ENCODE peak calls at places on chromosomes 11 and 22, in nine cellular contexts. S, G, F, Q, M, I, T, Y and A are unnamed samples.

GRCh38 chr11:123187670-123188507 is 7.2 kb downstream of the CLMP start:
- DNase-seq in Y (no peak), I (no peak), M (no peak), F (no peak), Q (no peak), S (no peak), T (peak), G (no peak), A (no peak)

GRCh38 chr11:61532136-61533038 is 23.8 kb downstream of the LRRC10B start:
- DNase-seq in F (no peak), Y (no peak), M (no peak), I (peak), Q (no peak), G (no peak), T (no peak), S (peak), A (peak)

GRCh38 chr22:28952857-28953256 is 69.5 kb downstream of the ZNRF3 start:
- DNase-seq in I (no peak), Q (no peak), F (peak), S (no peak), G (no peak), M (peak), Y (peak), T (no peak), A (no peak)

GRCh38 chr11:24348908-24349307 is 147.9 kb upstream of the LUZP2 start:
- DNase-seq in Q (no peak), F (no peak), Y (no peak), S (no peak), T (no peak), M (no peak), I (no peak), G (no peak), A (no peak)

GRCh38 chr22:21942939-21943338 is 9.7 kb downstream of the PPM1F start:
- DNase-seq in I (no peak), Y (no peak), F (peak), Q (no peak), G (no peak), T (no peak), M (no peak), S (no peak), A (no peak)

GRCh38 chr11:72625746-72626636 is 48.2 kb downstream of the PDE2A start:
- DNase-seq in F (peak), Y (no peak), M (no peak), Q (peak), T (no peak), I (no peak), S (no peak), G (no peak), A (no peak)

GRCh38 chr11:94895971-94896370 is 77.4 kb downstream of the CWC15 start:
- DNase-seq in G (no peak), F (peak), S (no peak), M (no peak), I (no peak), Y (no peak), Q (no peak), T (peak), A (no peak)

GRCh38 chr11:62719302-62719978 is 7.8 kb downstream of the HNRNPUL2 start:
- DNase-seq in I (no peak), S (no peak), Y (no peak), M (no peak), F (peak), Q (no peak), T (no peak), G (no peak), A (no peak)

GRCh38 chr11:62400760-62401159 is 18.1 kb upstream of the SCGB1A1 start:
- DNase-seq in M (peak), F (peak), Y (peak), T (peak), Q (peak), S (no peak), I (no peak), G (no peak), A (no peak)

GRCh38 chr11:65553301-65554001 is 4.7 kb downstream of the LTBP3 start:
- DNase-seq in G (no peak), M (no peak), Q (no peak), T (no peak), Y (no peak), F (no peak), S (no peak), I (peak), A (peak)

GRCh38 chr22:49241174-49241851 is 586.4 kb downstream of the BRD1 start:
- DNase-seq in F (no peak), T (no peak), S (no peak), G (no peak), M (no peak), Y (no peak), Q (no peak), I (no peak), A (no peak)

GRCh38 chr11:122714484-122714883 is 59.0 kb downstream of the UBASH3B start:
- DNase-seq in T (no peak), M (no peak), Y (no peak), G (peak), F (no peak), I (no peak), S (no peak), Q (peak), A (no peak)

GRCh38 chr22:50270302-50271010 is at the start of gene MAPK11:
- DNase-seq in T (peak), F (peak), M (no peak), G (no peak), S (peak), Y (no peak), I (peak), Q (no peak), A (peak)

GRCh38 chr22:49395617-49396016 is 432.1 kb downstream of the BRD1 start:
- DNase-seq in I (no peak), M (no peak), F (no peak), G (no peak), T (no peak), Q (no peak), Y (no peak), S (no peak), A (no peak)

GRCh38 chr11:12863605-12864121 is 145.5 kb upstream of the RASSF10 start:
- DNase-seq in G (no peak), Y (no peak), S (no peak), T (no peak), F (no peak), M (no peak), I (no peak), Q (no peak), A (no peak)

GRCh38 chr11:126561327-126561893 is 205.9 kb downstream of the ST3GAL4 start:
- DNase-seq in S (peak), M (no peak), Y (peak), T (peak), Q (no peak), F (peak), I (peak), G (peak), A (peak)

GRCh38 chr22:21766933-21767462 is 31.4 kb upstream of the YPEL1 start:
- DNase-seq in Q (no peak), T (no peak), Y (no peak), G (peak), S (no peak), I (peak), M (no peak), F (no peak), A (peak)

GRCh38 chr22:26169312-26170111 is at the start of gene SEZ6L:
- DNase-seq in Y (no peak), T (no peak), I (peak), S (peak), G (peak), F (no peak), M (no peak), Q (no peak), A (no peak)

GRCh38 chr22:26172389-26172990 is 3.2 kb downstream of the SEZ6L start:
- DNase-seq in G (no peak), I (peak), Q (no peak), T (no peak), M (no peak), F (peak), S (peak), Y (no peak), A (peak)

GRCh38 chr22:26170795-26171194 is 1.5 kb downstream of the SEZ6L start:
- DNase-seq in G (no peak), Y (no peak), F (no peak), S (peak), I (peak), M (no peak), T (no peak), Q (no peak), A (peak)

GRCh38 chr22:26170112-26170492 is 840 bp downstream of the SEZ6L start:
- DNase-seq in M (no peak), Y (no peak), G (no peak), Q (no peak), I (no peak), S (no peak), T (no peak), F (no peak), A (no peak)

DNA sequence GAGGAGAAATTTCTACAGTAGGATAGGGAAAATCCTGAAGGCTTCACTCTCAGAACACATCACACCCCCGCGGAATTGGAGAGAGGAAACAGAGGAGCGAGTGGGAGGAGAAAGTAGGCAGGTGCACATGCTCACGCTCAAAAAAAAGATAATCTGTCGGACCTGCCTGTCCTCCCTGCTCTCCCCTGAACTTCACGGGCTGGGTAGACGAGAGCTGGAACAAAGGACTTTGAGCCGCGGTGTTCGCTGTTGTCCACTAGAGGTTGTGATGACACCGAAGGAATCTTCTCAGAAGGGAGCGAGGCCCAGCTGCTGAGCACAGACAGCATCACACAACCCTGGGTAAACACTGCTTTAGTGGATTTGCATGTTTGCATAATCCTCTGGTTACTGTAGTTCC is 5.0 kb downstream of the SEZ6L start:
- DNase-seq in M (no peak), I (no peak), S (no peak), F (no peak), T (peak), Q (no peak), Y (no peak), G (no peak), A (no peak)
- TF ChIP-seq CTCF in M (peak), I (no peak), S (peak), F (no peak), T (peak), Q (no peak), Y (no peak), G (no peak), A (no peak)

GRCh38 chr11:115219378-115219777 is 284.8 kb downstream of the CADM1 start:
- DNase-seq in Y (no peak), G (no peak), T (no peak), M (no peak), F (no peak), I (no peak), S (no peak), Q (no peak), A (no peak)

GRCh38 chr11:115214644-115215305 is 289.4 kb downstream of the CADM1 start:
- DNase-seq in Y (no peak), G (no peak), S (no peak), F (no peak), I (no peak), M (no peak), Q (no peak), T (no peak), A (no peak)

GRCh38 chr11:115217726-115218311 is 286.4 kb downstream of the CADM1 start:
- DNase-seq in M (no peak), I (no peak), T (no peak), Q (no peak), S (no peak), G (no peak), Y (no peak), F (no peak), A (no peak)

GRCh38 chr11:115213007-115213406 is 291.2 kb downstream of the CADM1 start:
- DNase-seq in G (no peak), T (no peak), I (no peak), Q (no peak), F (no peak), Y (no peak), M (no peak), S (no peak), A (no peak)

DNA sequence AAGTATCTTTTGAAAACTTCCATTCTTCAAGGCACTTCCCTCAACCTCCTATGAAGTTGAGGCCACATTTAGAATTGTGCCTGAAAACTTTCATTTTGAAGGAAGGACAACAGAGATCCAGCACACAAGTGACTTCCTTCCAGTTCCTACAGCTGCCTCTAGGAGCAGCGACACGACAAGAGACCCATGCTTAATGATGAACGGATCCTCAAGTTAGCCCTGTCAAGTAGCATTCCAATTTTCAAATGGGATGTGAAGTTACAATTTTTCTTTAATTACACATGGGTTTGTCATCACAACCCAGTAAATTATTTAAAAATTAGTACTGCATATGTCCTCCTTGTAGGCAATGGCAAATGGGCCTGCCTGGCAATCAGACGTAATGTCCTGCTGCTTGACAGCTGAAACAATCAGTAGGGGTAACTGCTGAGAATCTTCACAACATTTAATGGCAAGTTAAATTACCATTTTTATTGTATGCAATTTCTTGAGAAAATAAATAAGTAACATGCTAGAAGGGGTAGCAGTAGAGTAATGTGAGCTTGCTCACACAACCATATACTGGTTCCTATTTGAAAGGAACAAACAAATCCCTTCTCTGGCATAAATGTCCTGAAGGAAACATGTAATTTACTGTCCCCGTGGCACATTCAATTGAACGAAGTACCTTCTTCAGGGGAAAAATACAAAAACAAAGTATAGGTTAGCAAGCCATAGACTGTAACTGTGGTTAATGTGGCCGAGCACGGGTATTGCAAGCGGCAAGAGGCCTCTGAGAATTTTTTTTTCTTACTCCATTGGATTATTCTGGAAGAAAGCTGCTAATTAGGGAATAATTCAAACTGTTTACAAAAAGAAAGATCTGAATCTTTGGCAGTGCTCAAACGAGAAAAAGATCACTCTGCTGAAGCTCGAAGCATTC is 288.3 kb downstream of the CADM1 start:
- DNase-seq in M (no peak), T (no peak), Q (no peak), I (no peak), G (no peak), Y (no peak), F (no peak), S (no peak), A (no peak)
- TF ChIP-seq CTCF in M (peak), T (no peak), Q (no peak), I (no peak), G (peak), Y (peak), F (no peak), S (peak), A (peak)

GRCh38 chr11:86798988-86799387 is 1.4 kb upstream of the PRSS23 start:
- DNase-seq in Y (peak), S (no peak), I (no peak), Q (no peak), G (no peak), M (no peak), T (peak), F (peak), A (no peak)

GRCh38 chr11:86800076-86800955 is at the start of gene PRSS23:
- DNase-seq in Q (no peak), Y (no peak), T (peak), G (no peak), I (peak), S (peak), F (peak), M (no peak), A (peak)

GRCh38 chr11:86800956-86801264 is 568 bp downstream of the PRSS23 start:
- DNase-seq in M (no peak), T (no peak), F (no peak), Q (no peak), I (no peak), G (no peak), S (no peak), Y (no peak), A (no peak)

GRCh38 chr11:86802146-86802545 is 1.8 kb downstream of the PRSS23 start:
- DNase-seq in Y (no peak), G (no peak), S (no peak), T (no peak), Q (no peak), M (no peak), I (no peak), F (no peak), A (no peak)

GRCh38 chr11:86799680-86800075 is 664 bp upstream of the PRSS23 start:
- DNase-seq in I (no peak), Y (no peak), F (no peak), G (no peak), S (no peak), T (no peak), M (no peak), Q (no peak), A (no peak)
- TF ChIP-seq CTCF in I (no peak), Y (peak), F (no peak), G (no peak), S (no peak), T (peak), M (no peak), Q (no peak), A (no peak)

DNA sequence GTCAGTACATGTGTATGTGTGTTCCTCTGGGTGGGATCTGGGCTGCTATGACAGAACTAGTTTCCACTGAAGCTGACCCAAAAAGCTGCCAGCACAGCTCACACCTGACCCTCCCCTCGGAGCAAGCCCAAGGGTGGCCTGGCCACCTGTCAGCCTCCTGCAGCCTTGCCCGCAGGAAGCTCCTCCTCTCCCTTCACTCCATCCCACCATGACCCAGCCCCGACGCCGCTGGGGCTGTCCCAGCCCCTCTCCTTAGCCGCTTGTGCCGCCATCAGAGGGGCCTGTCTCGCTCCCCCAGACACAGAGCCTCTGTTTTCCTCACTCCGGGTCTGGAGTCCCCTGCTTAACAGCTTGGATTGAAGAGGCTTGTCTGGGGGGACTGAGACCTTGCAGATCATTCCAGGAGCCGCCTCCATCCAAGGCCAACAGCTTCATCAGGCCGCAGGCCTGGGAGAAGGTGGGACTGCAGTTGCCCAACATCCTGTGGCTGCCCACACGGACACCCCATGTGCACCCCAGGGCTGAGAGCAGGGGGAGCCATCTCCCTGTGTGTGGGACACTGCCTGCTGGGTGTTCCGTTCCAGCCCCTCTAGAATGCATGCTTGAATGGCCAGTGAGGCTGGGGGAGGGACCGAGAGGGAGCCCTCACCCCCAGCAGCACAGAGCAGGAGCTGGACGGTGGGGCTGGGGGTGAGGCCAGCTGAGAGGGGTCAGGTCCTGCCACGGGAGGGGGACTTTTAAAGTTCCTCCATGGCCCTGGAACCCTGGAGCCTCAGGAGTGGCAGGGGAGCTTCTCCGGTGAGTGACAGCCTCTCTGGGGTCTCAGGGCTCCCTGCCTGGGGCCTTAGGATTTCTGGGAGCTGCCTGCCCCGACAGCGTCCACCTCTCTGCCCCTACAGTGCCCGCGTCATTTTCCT is 696 bp downstream of the MRGPRF start:
- DNase-seq in Q (no peak), Y (no peak), T (peak), M (no peak), F (peak), I (peak), G (peak), S (no peak), A (no peak)
- TF ChIP-seq CTCF in Q (no peak), Y (no peak), T (peak), M (peak), F (peak), I (no peak), G (no peak), S (no peak), A (no peak)